ENCODE peak calls at places on chromosomes 2 and 18, in five cellular contexts. S is H1, X is mesenchymal stem cell, E is IMR-90, I is neuronal stem cell. H is an unnamed sample.

GRCh38 chr2:105417789-105418475 is 19.1 kb upstream of the FHL2 start:
- DNase-seq in S (no peak), X (peak; percentile 77), E (peak; percentile 56), I (no peak), H (no peak)

GRCh38 chr2:143801561-143801960 is 672.3 kb downstream of the ARHGAP15 start:
- DNase-seq in S (no peak), X (peak; percentile 18), E (no peak), I (no peak), H (no peak)

GRCh38 chr2:41722668-41723369 is 325.0 kb upstream of the PKDCC start:
- DNase-seq in S (no peak), X (no peak), E (peak; percentile 52), I (no peak), H (no peak)

GRCh38 chr2:26144953-26145680 is 27.8 kb upstream of the GAREM2 start:
- DNase-seq in S (peak; percentile 81), X (peak; percentile 69), E (peak; percentile 55), I (peak; percentile 59), H (peak; percentile 63)

GRCh38 chr18:46344416-46345180 is 240.4 kb downstream of the HAUS1 start:
- DNase-seq in S (no peak), X (no peak), E (no peak), I (no peak), H (no peak)

GRCh38 chr2:222613715-222614331 is 42.1 kb downstream of the FARSB start:
- DNase-seq in S (no peak), X (peak; percentile 68), E (peak; percentile 66), I (peak; percentile 42), H (peak; percentile 31)

GRCh38 chr2:158923641-158924040 is 44.8 kb upstream of the TANC1 start:
- DNase-seq in S (no peak), X (no peak), E (no peak), I (no peak), H (no peak)

GRCh38 chr2:56008661-56009411 is 85.3 kb upstream of the EFEMP1 start:
- DNase-seq in S (peak; percentile 62), X (peak; percentile 82), E (peak; percentile 89), I (peak; percentile 86), H (peak; percentile 81)

GRCh38 chr2:64054166-64054915 is 35.1 kb upstream of the VPS54 start:
- DNase-seq in S (no peak), X (no peak), E (no peak), I (no peak), H (no peak)

GRCh38 chr2:241629762-241630435 is 7.1 kb downstream of the THAP4 start:
- DNase-seq in S (no peak), X (no peak), E (peak; percentile 76), I (no peak), H (no peak)

GRCh38 chr2:209431701-209432100 is 7.9 kb downstream of the MAP2 start:
- DNase-seq in S (no peak), X (no peak), E (peak; percentile 9), I (no peak), H (no peak)

GRCh38 chr18:23276456-23276855 is 141.2 kb downstream of the CABLES1 start:
- DNase-seq in S (no peak), X (no peak), E (no peak), I (no peak), H (no peak)

GRCh38 chr2:134148843-134149472 is 104.9 kb upstream of the MGAT5 start:
- DNase-seq in S (no peak), X (peak; percentile 39), E (no peak), I (no peak), H (no peak)

GRCh38 chr2:86631846-86632485 is 8.3 kb upstream of the RNF103 start:
- DNase-seq in S (no peak), X (no peak), E (no peak), I (no peak), H (no peak)

GRCh38 chr2:98485453-98485755 is 40.7 kb downstream of the INPP4A start:
- DNase-seq in S (no peak), X (no peak), E (no peak), I (no peak), H (no peak)

GRCh38 chr2:98482362-98482761 is 37.7 kb downstream of the INPP4A start:
- DNase-seq in S (no peak), X (no peak), E (no peak), I (no peak), H (no peak)

GRCh38 chr2:98484121-98484557 is 39.5 kb downstream of the INPP4A start:
- DNase-seq in S (no peak), X (no peak), E (no peak), I (no peak), H (no peak)

GRCh38 chr2:98484652-98485452 is 40.2 kb downstream of the INPP4A start:
- DNase-seq in S (no peak), X (no peak), E (no peak), I (no peak), H (no peak)

GRCh38 chr2:98483257-98483861 is 38.7 kb downstream of the INPP4A start:
- DNase-seq in S (no peak), X (no peak), E (no peak), I (no peak), H (no peak)
- H3K79me1 ChIP-seq in S (peaks cover 19% of the 10 kb centered on the region), X (peaks cover 58% of the 10 kb centered on the region), E (peaks cover 72% of the 10 kb centered on the region), I (peaks cover 6% of the 10 kb centered on the region), H (no peaks in the 10 kb centered on the region)

GRCh38 chr18:48942554-48943261 is 8.1 kb downstream of the SMAD7 start:
- DNase-seq in S (no peak), X (peak; percentile 97), E (peak; percentile 92), I (no peak), H (no peak)

GRCh38 chr18:48939368-48940097 is 11.2 kb downstream of the SMAD7 start:
- DNase-seq in S (no peak), X (peak; percentile 40), E (no peak), I (no peak), H (peak; percentile 57)

GRCh38 chr18:48941672-48942071 is 9.1 kb downstream of the SMAD7 start:
- DNase-seq in S (no peak), X (no peak), E (no peak), I (no peak), H (no peak)

GRCh38 chr18:48942086-48942485 is 8.7 kb downstream of the SMAD7 start:
- DNase-seq in S (no peak), X (no peak), E (no peak), I (no peak), H (no peak)

DNA sequence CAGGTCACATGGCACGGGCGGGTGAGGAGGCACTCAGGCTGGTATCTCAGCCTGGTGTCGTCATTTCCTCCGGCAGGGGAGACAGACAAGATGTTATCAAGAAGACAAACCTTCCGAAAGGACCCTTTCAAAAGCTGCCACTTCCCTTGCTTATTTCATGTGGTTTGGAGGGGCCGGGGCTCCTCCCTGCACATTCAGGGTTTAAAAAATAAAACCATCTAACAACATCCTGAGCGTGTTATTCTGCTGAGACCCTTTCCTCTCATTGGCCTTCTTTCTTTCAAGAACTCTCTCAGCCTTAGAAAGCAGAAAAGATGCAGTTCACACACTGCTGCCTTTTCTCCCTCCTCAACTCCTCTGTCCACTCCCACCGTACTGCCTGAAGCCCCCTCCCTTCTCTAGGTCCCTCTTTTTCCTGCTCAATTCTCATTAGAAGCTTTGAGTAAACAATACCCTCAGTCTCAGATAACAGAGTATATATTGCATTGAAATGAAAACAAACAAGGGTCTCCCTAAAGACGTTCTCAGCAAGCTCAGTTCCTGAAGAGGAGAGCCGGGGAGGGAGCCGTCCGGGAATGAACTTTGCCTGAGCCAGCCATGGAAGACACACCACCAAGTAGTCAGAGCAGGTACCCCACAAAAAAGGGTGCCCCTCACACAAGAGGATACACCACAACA is 9.8 kb downstream of the SMAD7 start:
- DNase-seq in S (no peak), X (peak; percentile 53), E (peak; percentile 45), I (no peak), H (no peak)
- H3K14ac ChIP-seq in S (no peak overlapping the region), X (no peak overlapping the region), E (peak overlapping the region; percentile 21), I (no peak overlapping the region), H (no peak overlapping the region)

GRCh38 chr18:69261436-69261835 is 139.3 kb upstream of the DOK6 start:
- DNase-seq in S (no peak), X (no peak), E (no peak), I (peak; percentile 15), H (no peak)
- H3K79me1 ChIP-seq in S (no peaks in the 10 kb centered on the region), X (no peaks in the 10 kb centered on the region), E (no peaks in the 10 kb centered on the region), I (no peaks in the 10 kb centered on the region), H (no peaks in the 10 kb centered on the region)

DNA sequence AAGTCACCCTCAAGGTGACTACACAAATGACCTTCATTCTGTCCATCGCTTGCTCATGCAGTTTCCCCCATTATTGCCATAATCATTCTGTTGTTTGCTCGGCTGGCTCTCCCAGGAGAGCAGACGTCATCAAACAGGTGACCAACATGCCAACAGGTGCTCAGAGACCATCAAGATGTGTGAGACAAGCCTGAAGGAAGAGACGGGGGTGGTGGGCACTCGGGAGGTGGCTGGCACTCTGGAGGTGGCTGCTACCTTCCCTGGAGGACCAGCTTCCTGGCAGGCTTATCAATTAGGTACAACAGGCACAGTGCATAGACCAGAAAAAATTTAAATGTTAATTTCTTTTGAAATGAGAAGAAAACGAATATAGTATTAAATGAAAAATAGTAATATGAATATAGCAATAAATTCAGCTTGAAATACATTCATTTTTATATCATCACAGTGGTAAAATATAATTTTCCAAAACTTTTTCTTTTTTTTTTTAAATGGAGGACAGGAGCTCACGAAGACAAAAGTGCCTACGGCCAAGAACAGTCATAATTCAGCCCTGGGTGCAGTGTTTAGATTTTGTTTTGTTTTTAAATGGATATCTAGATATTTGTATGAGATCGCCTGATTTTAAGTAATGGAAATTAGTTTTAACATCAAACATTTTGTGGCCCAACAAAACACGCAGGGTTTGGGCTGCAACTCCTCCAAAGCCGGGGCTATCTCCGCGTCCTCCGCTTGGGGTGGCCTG is 16.9 kb upstream of the HAAO start:
- DNase-seq in S (peak; percentile 46), X (no peak), E (no peak), I (no peak), H (no peak)
- H3K14ac ChIP-seq in S (no peak overlapping the region), X (no peak overlapping the region), E (peak overlapping the region; percentile 79), I (no peak overlapping the region), H (no peak overlapping the region)

GRCh38 chr2:98501896-98502295 is 57.2 kb downstream of the INPP4A start:
- DNase-seq in S (no peak), X (no peak), E (no peak), I (no peak), H (no peak)
- H3K79me1 ChIP-seq in S (peaks cover 7% of the 10 kb centered on the region), X (peaks cover 30% of the 10 kb centered on the region), E (peaks cover 45% of the 10 kb centered on the region), I (no peaks in the 10 kb centered on the region), H (no peaks in the 10 kb centered on the region)

GRCh38 chr18:25535495-25535894 is 183.5 kb upstream of the ZNF521 start:
- DNase-seq in S (no peak), X (no peak), E (no peak), I (no peak), H (no peak)

GRCh38 chr18:25531207-25531606 is 179.2 kb upstream of the ZNF521 start:
- DNase-seq in S (no peak), X (no peak), E (no peak), I (no peak), H (no peak)

GRCh38 chr18:25538175-25538922 is 186.4 kb upstream of the ZNF521 start:
- DNase-seq in S (no peak), X (no peak), E (peak; percentile 6), I (no peak), H (no peak)

GRCh38 chr18:25533088-25533676 is 181.2 kb upstream of the ZNF521 start:
- DNase-seq in S (no peak), X (no peak), E (no peak), I (no peak), H (peak; percentile 30)
- H3K14ac ChIP-seq in S (no peak overlapping the region), X (no peak overlapping the region), E (peak overlapping the region; percentile 37), I (no peak overlapping the region), H (no peak overlapping the region)

DNA sequence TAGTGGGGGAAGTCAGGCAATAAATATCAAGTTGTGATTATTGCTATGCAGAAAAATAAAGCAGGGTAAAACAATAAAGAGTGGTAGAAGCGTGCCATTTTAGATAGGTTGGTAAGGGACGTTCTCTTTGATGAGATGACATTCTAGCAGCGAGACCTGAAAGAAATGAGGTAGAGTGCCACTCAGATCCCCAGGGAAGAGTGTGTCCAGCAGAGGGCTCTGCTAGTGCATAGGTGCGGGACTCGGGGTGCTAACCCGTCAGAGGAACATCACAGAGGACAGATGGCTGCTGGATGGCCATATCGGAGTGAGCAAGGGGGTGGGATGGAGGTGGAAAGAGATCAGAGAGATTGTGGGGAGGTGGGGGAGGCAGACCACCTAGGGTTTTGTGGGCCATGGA is 16.3 kb upstream of the GTF2A1L start:
- DNase-seq in S (peak; percentile 66), X (peak; percentile 6), E (peak; percentile 41), I (no peak), H (peak; percentile 66)
- H3K79me1 ChIP-seq in S (no peaks in the 10 kb centered on the region), X (no peaks in the 10 kb centered on the region), E (no peaks in the 10 kb centered on the region), I (no peaks in the 10 kb centered on the region), H (no peaks in the 10 kb centered on the region)